ENCODE peak calls at places on chromosomes 2 and 18, in ten cellular contexts. One of them, this sample, is unnamed.
A peak's percentile ranks its signal among the peaks of the same experiment; 100 is the strongest.

GRCh38 chr18:77106331-77106730 is 26.3 kb downstream of the MBP start:
- DNase-seq in lower lobe of right lung: no peak
- DNase-seq in pancreas: no peak
- DNase-seq in fibroblast of mammary gland: no peak
- DNase-seq in Peyer's patch: peak; percentile 86
- DNase-seq in cardiac muscle cell: peak; percentile 70
- DNase-seq in transverse colon: no peak
- DNase-seq in upper lobe of right lung: peak; percentile 77
- DNase-seq in CD8-positive, alpha-beta T cell: peak; percentile 83
- DNase-seq in foreskin fibroblast: no peak
- DNase-seq in this sample: no peak

GRCh38 chr18:56083097-56083865 is 495.3 kb upstream of the TCF4 start:
- DNase-seq in upper lobe of right lung: no peak
- DNase-seq in foreskin fibroblast: peak; percentile 49
- DNase-seq in Peyer's patch: no peak
- DNase-seq in fibroblast of mammary gland: peak; percentile 68
- DNase-seq in CD8-positive, alpha-beta T cell: no peak
- DNase-seq in pancreas: no peak
- DNase-seq in cardiac muscle cell: peak; percentile 88
- DNase-seq in transverse colon: no peak
- DNase-seq in lower lobe of right lung: no peak
- DNase-seq in this sample: no peak

GRCh38 chr18:79495591-79496071 is 99.9 kb downstream of the NFATC1 start:
- DNase-seq in pancreas: no peak
- DNase-seq in upper lobe of right lung: peak; percentile 40
- DNase-seq in transverse colon: no peak
- DNase-seq in foreskin fibroblast: no peak
- DNase-seq in cardiac muscle cell: no peak
- DNase-seq in lower lobe of right lung: peak; percentile 37
- DNase-seq in fibroblast of mammary gland: no peak
- DNase-seq in CD8-positive, alpha-beta T cell: no peak
- DNase-seq in Peyer's patch: peak; percentile 47
- DNase-seq in this sample: no peak

GRCh38 chr2:44136186-44136585 is 32.5 kb upstream of the PPM1B start:
- DNase-seq in fibroblast of mammary gland: peak; percentile 34
- DNase-seq in cardiac muscle cell: peak; percentile 18
- DNase-seq in foreskin fibroblast: peak; percentile 58
- DNase-seq in transverse colon: no peak
- DNase-seq in CD8-positive, alpha-beta T cell: no peak
- DNase-seq in pancreas: no peak
- DNase-seq in lower lobe of right lung: no peak
- DNase-seq in upper lobe of right lung: no peak
- DNase-seq in Peyer's patch: no peak
- DNase-seq in this sample: peak; percentile 53

GRCh38 chr2:237097911-237098702 is 12.4 kb downstream of the COPS8 start:
- DNase-seq in foreskin fibroblast: peak; percentile 96
- DNase-seq in lower lobe of right lung: no peak
- DNase-seq in Peyer's patch: no peak
- DNase-seq in cardiac muscle cell: peak; percentile 91
- DNase-seq in CD8-positive, alpha-beta T cell: no peak
- DNase-seq in pancreas: no peak
- DNase-seq in transverse colon: no peak
- DNase-seq in upper lobe of right lung: no peak
- DNase-seq in fibroblast of mammary gland: peak; percentile 99
- DNase-seq in this sample: peak; percentile 88

GRCh38 chr2:239724194-239724849 is 300.8 kb downstream of the NDUFA10 start:
- DNase-seq in fibroblast of mammary gland: no peak
- DNase-seq in transverse colon: peak; percentile 1
- DNase-seq in Peyer's patch: peak; percentile 40
- DNase-seq in lower lobe of right lung: peak; percentile 26
- DNase-seq in foreskin fibroblast: no peak
- DNase-seq in cardiac muscle cell: no peak
- DNase-seq in pancreas: no peak
- DNase-seq in upper lobe of right lung: peak; percentile 46
- DNase-seq in CD8-positive, alpha-beta T cell: no peak
- DNase-seq in this sample: no peak

GRCh38 chr2:241901500-241902351 is 32.2 kb downstream of the RTP5 start:
- DNase-seq in pancreas: peak; percentile 67
- DNase-seq in upper lobe of right lung: peak; percentile 66
- DNase-seq in fibroblast of mammary gland: peak; percentile 20
- DNase-seq in lower lobe of right lung: peak; percentile 54
- DNase-seq in cardiac muscle cell: peak; percentile 23
- DNase-seq in transverse colon: no peak
- DNase-seq in foreskin fibroblast: no peak
- DNase-seq in CD8-positive, alpha-beta T cell: no peak
- DNase-seq in Peyer's patch: peak; percentile 38
- DNase-seq in this sample: no peak

GRCh38 chr18:36469471-36469870 is 172.0 kb downstream of the FHOD3 start:
- DNase-seq in pancreas: no peak
- DNase-seq in fibroblast of mammary gland: no peak
- DNase-seq in foreskin fibroblast: no peak
- DNase-seq in cardiac muscle cell: no peak
- DNase-seq in transverse colon: no peak
- DNase-seq in lower lobe of right lung: no peak
- DNase-seq in Peyer's patch: no peak
- DNase-seq in upper lobe of right lung: no peak
- DNase-seq in CD8-positive, alpha-beta T cell: no peak
- DNase-seq in this sample: no peak

GRCh38 chr2:52897511-52898085 is 870.0 kb upstream of the CHAC2 start:
- DNase-seq in pancreas: no peak
- DNase-seq in fibroblast of mammary gland: no peak
- DNase-seq in transverse colon: no peak
- DNase-seq in upper lobe of right lung: no peak
- DNase-seq in lower lobe of right lung: no peak
- DNase-seq in Peyer's patch: no peak
- DNase-seq in foreskin fibroblast: no peak
- DNase-seq in cardiac muscle cell: no peak
- DNase-seq in CD8-positive, alpha-beta T cell: no peak
- DNase-seq in this sample: no peak

GRCh38 chr18:58400337-58400885 is 228.5 kb downstream of the ALPK2 start:
- DNase-seq in Peyer's patch: no peak
- DNase-seq in lower lobe of right lung: no peak
- DNase-seq in upper lobe of right lung: no peak
- DNase-seq in transverse colon: no peak
- DNase-seq in CD8-positive, alpha-beta T cell: no peak
- DNase-seq in fibroblast of mammary gland: peak; percentile 92
- DNase-seq in pancreas: no peak
- DNase-seq in foreskin fibroblast: peak; percentile 88
- DNase-seq in cardiac muscle cell: peak; percentile 18
- DNase-seq in this sample: peak; percentile 87

GRCh38 chr2:238240761-238241711 is 1.2 kb upstream of the HES6 start:
- DNase-seq in lower lobe of right lung: peak; percentile 78
- DNase-seq in fibroblast of mammary gland: peak; percentile 12
- DNase-seq in foreskin fibroblast: peak; percentile 60
- DNase-seq in pancreas: peak; percentile 85
- DNase-seq in Peyer's patch: peak; percentile 70
- DNase-seq in CD8-positive, alpha-beta T cell: peak; percentile 29
- DNase-seq in transverse colon: peak; percentile 73
- DNase-seq in upper lobe of right lung: peak; percentile 81
- DNase-seq in cardiac muscle cell: peak; percentile 30
- DNase-seq in this sample: no peak

GRCh38 chr2:69196327-69197117 is 183.5 kb downstream of the ANTXR1 start:
- DNase-seq in transverse colon: no peak
- DNase-seq in upper lobe of right lung: no peak
- DNase-seq in cardiac muscle cell: peak; percentile 69
- DNase-seq in pancreas: no peak
- DNase-seq in fibroblast of mammary gland: peak; percentile 93
- DNase-seq in Peyer's patch: no peak
- DNase-seq in CD8-positive, alpha-beta T cell: no peak
- DNase-seq in lower lobe of right lung: no peak
- DNase-seq in foreskin fibroblast: peak; percentile 84
- DNase-seq in this sample: peak; percentile 99

GRCh38 chr2:25274868-25275574 is 66.7 kb downstream of the DNMT3A start:
- DNase-seq in fibroblast of mammary gland: peak; percentile 25
- DNase-seq in foreskin fibroblast: peak; percentile 29
- DNase-seq in lower lobe of right lung: peak; percentile 63
- DNase-seq in Peyer's patch: no peak
- DNase-seq in CD8-positive, alpha-beta T cell: peak; percentile 63
- DNase-seq in cardiac muscle cell: peak; percentile 60
- DNase-seq in upper lobe of right lung: no peak
- DNase-seq in transverse colon: no peak
- DNase-seq in pancreas: no peak
- DNase-seq in this sample: no peak

GRCh38 chr2:25276569-25277465 is 64.9 kb downstream of the DNMT3A start:
- DNase-seq in Peyer's patch: peak; percentile 80
- DNase-seq in pancreas: peak; percentile 44
- DNase-seq in lower lobe of right lung: peak; percentile 76
- DNase-seq in upper lobe of right lung: peak; percentile 81
- DNase-seq in foreskin fibroblast: peak; percentile 59
- DNase-seq in cardiac muscle cell: peak; percentile 42
- DNase-seq in fibroblast of mammary gland: no peak
- DNase-seq in transverse colon: peak; percentile 60
- DNase-seq in CD8-positive, alpha-beta T cell: peak; percentile 79
- DNase-seq in this sample: no peak

GRCh38 chr2:25270061-25270460 is 71.7 kb downstream of the DNMT3A start:
- DNase-seq in upper lobe of right lung: no peak
- DNase-seq in CD8-positive, alpha-beta T cell: no peak
- DNase-seq in fibroblast of mammary gland: no peak
- DNase-seq in cardiac muscle cell: no peak
- DNase-seq in lower lobe of right lung: no peak
- DNase-seq in pancreas: no peak
- DNase-seq in transverse colon: no peak
- DNase-seq in Peyer's patch: no peak
- DNase-seq in foreskin fibroblast: no peak
- DNase-seq in this sample: no peak

GRCh38 chr2:25275575-25275965 is 66.2 kb downstream of the DNMT3A start:
- DNase-seq in CD8-positive, alpha-beta T cell: no peak
- DNase-seq in pancreas: no peak
- DNase-seq in transverse colon: no peak
- DNase-seq in fibroblast of mammary gland: no peak
- DNase-seq in cardiac muscle cell: no peak
- DNase-seq in lower lobe of right lung: no peak
- DNase-seq in foreskin fibroblast: no peak
- DNase-seq in upper lobe of right lung: no peak
- DNase-seq in Peyer's patch: no peak
- DNase-seq in this sample: no peak

DNA sequence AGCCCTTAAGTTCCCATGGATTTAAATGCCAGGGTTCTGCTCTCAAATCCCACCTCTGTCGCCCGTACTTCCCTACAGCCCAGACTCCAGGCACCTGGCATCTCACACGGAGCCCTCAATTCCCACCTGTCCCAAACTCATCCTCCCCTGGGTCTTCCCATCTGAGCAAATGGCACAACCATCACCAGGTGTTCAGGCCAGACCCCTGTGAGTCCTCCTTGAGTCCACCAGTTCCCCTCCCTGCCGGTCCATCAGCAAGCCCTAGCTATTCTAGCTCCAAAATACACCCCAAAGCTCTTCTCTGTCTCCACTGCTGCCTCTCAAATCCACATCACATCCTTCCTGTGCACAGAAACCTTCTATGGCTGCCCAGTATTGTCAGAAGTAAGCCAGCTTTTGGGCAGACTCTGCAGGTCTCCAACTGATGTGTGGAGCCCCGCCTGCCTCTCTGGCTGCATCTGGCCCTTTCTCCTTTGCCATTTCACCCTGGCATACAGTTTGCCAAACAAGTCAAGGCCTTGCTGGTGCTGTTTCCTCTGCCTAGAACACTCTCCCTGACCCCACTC is 67.7 kb downstream of the DNMT3A start:
- DNase-seq in transverse colon: no peak
- DNase-seq in pancreas: no peak
- DNase-seq in lower lobe of right lung: no peak
- DNase-seq in CD8-positive, alpha-beta T cell: no peak
- DNase-seq in foreskin fibroblast: no peak
- DNase-seq in fibroblast of mammary gland: no peak
- DNase-seq in Peyer's patch: no peak
- DNase-seq in cardiac muscle cell: no peak
- DNase-seq in upper lobe of right lung: no peak
- DNase-seq in this sample: no peak
- H3K4me3 ChIP-seq in transverse colon: no peak overlapping the region
- H3K4me3 ChIP-seq in pancreas: no peak overlapping the region
- H3K4me3 ChIP-seq in lower lobe of right lung: no peak overlapping the region
- H3K4me3 ChIP-seq in CD8-positive, alpha-beta T cell: peak overlapping the region; percentile 16
- H3K4me3 ChIP-seq in foreskin fibroblast: no peak overlapping the region
- H3K4me3 ChIP-seq in fibroblast of mammary gland: no peak overlapping the region
- H3K4me3 ChIP-seq in Peyer's patch: no peak overlapping the region
- H3K4me3 ChIP-seq in cardiac muscle cell: no peak overlapping the region
- H3K4me3 ChIP-seq in upper lobe of right lung: no peak overlapping the region
- H3K4me3 ChIP-seq in this sample: no peak overlapping the region

GRCh38 chr18:4130734-4131719 is 324.1 kb downstream of the DLGAP1 start:
- DNase-seq in Peyer's patch: no peak
- DNase-seq in cardiac muscle cell: no peak
- DNase-seq in pancreas: no peak
- DNase-seq in lower lobe of right lung: no peak
- DNase-seq in fibroblast of mammary gland: no peak
- DNase-seq in upper lobe of right lung: no peak
- DNase-seq in CD8-positive, alpha-beta T cell: no peak
- DNase-seq in foreskin fibroblast: no peak
- DNase-seq in transverse colon: no peak
- DNase-seq in this sample: no peak
- TF ChIP-seq CTCF in Peyer's patch: no peak
- TF ChIP-seq CTCF in cardiac muscle cell: no peak
- TF ChIP-seq CTCF in pancreas: no peak
- TF ChIP-seq CTCF in lower lobe of right lung: no peak
- TF ChIP-seq CTCF in fibroblast of mammary gland: no peak
- TF ChIP-seq CTCF in upper lobe of right lung: no peak
- TF ChIP-seq CTCF in CD8-positive, alpha-beta T cell: no peak
- TF ChIP-seq CTCF in foreskin fibroblast: no peak
- TF ChIP-seq CTCF in transverse colon: no peak
- TF ChIP-seq CTCF in this sample: no peak

DNA sequence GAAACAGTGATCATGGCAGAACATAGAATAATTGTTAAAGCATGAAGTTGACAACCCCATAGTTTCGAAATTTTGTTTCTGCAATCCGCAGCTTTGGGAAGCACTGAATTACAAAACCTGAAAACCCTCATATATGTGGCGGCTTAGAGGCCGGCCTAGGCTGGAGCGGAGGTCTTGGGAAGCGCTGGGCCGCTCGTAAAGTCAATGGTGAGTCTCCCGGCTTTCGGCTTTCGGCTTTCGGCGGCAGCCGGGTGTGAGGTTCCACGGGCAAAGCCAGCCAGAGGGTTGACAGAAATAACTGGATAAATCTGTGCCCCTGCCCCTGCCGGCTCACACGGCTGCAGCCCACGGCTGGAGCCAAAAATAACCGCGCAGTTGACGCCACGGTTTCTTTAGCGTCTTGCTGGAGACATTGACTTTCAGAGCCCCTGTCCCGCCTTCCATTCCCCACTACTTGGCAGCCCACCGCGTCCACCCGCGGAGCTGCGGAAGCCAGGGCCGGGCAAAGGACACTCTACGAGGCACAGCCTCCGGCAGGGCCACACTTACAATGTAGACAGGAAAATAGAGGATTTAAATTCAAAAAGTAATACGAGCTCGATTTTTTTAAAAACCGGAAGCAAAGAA is 28.5 kb upstream of the ATP6V1B1 start:
- DNase-seq in transverse colon: no peak
- DNase-seq in cardiac muscle cell: peak; percentile 35
- DNase-seq in lower lobe of right lung: no peak
- DNase-seq in foreskin fibroblast: peak; percentile 36
- DNase-seq in CD8-positive, alpha-beta T cell: no peak
- DNase-seq in upper lobe of right lung: no peak
- DNase-seq in Peyer's patch: peak; percentile 44
- DNase-seq in fibroblast of mammary gland: peak; percentile 4
- DNase-seq in pancreas: no peak
- DNase-seq in this sample: no peak
- H3K4me3 ChIP-seq in transverse colon: no peak overlapping the region
- H3K4me3 ChIP-seq in cardiac muscle cell: peak overlapping the region; percentile 9
- H3K4me3 ChIP-seq in lower lobe of right lung: peak overlapping the region; percentile 34
- H3K4me3 ChIP-seq in foreskin fibroblast: peak overlapping the region; percentile 30
- H3K4me3 ChIP-seq in CD8-positive, alpha-beta T cell: no peak overlapping the region
- H3K4me3 ChIP-seq in upper lobe of right lung: peak overlapping the region; percentile 29
- H3K4me3 ChIP-seq in Peyer's patch: no peak overlapping the region
- H3K4me3 ChIP-seq in fibroblast of mammary gland: no peak overlapping the region
- H3K4me3 ChIP-seq in pancreas: no peak overlapping the region
- H3K4me3 ChIP-seq in this sample: no peak overlapping the region

GRCh38 chr2:203440671-203441070 is 94.4 kb downstream of the RAPH1 start:
- DNase-seq in fibroblast of mammary gland: no peak
- DNase-seq in lower lobe of right lung: no peak
- DNase-seq in Peyer's patch: no peak
- DNase-seq in foreskin fibroblast: no peak
- DNase-seq in pancreas: no peak
- DNase-seq in cardiac muscle cell: no peak
- DNase-seq in transverse colon: no peak
- DNase-seq in CD8-positive, alpha-beta T cell: no peak
- DNase-seq in upper lobe of right lung: no peak
- DNase-seq in this sample: no peak
- TF ChIP-seq CTCF in fibroblast of mammary gland: no peak
- TF ChIP-seq CTCF in lower lobe of right lung: no peak
- TF ChIP-seq CTCF in Peyer's patch: no peak
- TF ChIP-seq CTCF in foreskin fibroblast: no peak
- TF ChIP-seq CTCF in pancreas: no peak
- TF ChIP-seq CTCF in cardiac muscle cell: no peak
- TF ChIP-seq CTCF in transverse colon: no peak
- TF ChIP-seq CTCF in CD8-positive, alpha-beta T cell: no peak
- TF ChIP-seq CTCF in upper lobe of right lung: no peak
- TF ChIP-seq CTCF in this sample: no peak